ENCODE peak calls at places on chromosome 16, in six cellular contexts. R, J, B, H, V and W are unnamed samples.

GRCh38 chr16:12558641-12559040 is 245.0 kb downstream of the CPPED1 start:
- DNase-seq in R (no peak), J (no peak), V (no peak), B (no peak), H (no peak), W (no peak)

GRCh38 chr16:15493416-15494181 is 59.2 kb downstream of the BMERB1 start:
- DNase-seq in V (no peak), H (no peak), R (no peak), B (peak), J (no peak), W (no peak)

GRCh38 chr16:80935691-80936090 is 71.0 kb downstream of the CMC2 start:
- DNase-seq in B (no peak), R (no peak), J (no peak), V (no peak), H (no peak), W (no peak)

GRCh38 chr16:80806957-80807356 is 2.6 kb upstream of the CDYL2 start:
- DNase-seq in H (no peak), R (peak), J (no peak), B (no peak), V (peak), W (no peak)

GRCh38 chr16:56451753-56452689 is 667 bp downstream of the OGFOD1 start:
- DNase-seq in B (peak), R (no peak), H (peak), J (peak), V (no peak), W (peak)

GRCh38 chr16:1050921-1051320 is 21.6 kb upstream of the SSTR5 start:
- DNase-seq in R (no peak), V (no peak), J (no peak), B (no peak), H (no peak), W (no peak)

GRCh38 chr16:3012246-3012645 is 477 bp upstream of the CLDN9 start:
- DNase-seq in J (no peak), R (no peak), V (no peak), H (peak), B (no peak), W (no peak)

GRCh38 chr16:70151391-70151790 is 22.2 kb upstream of the CLEC18C start:
- DNase-seq in V (no peak), H (no peak), R (peak), J (no peak), B (no peak), W (no peak)

GRCh38 chr16:10551881-10552280 is 28.5 kb downstream of the EMP2 start:
- DNase-seq in V (no peak), B (no peak), R (no peak), H (no peak), J (no peak), W (no peak)

GRCh38 chr16:80948886-80949502 is 57.7 kb downstream of the CMC2 start:
- DNase-seq in R (no peak), V (peak), B (no peak), H (peak), J (no peak), W (peak)

GRCh38 chr16:56932588-56933265 is 785 bp downstream of the HERPUD1 start:
- DNase-seq in H (peak), J (peak), R (no peak), V (peak), B (peak), W (peak)

GRCh38 chr16:86740817-86741799 is 162.8 kb downstream of the FOXL1 start:
- DNase-seq in R (peak), B (peak), H (peak), V (peak), J (no peak), W (no peak)

GRCh38 chr16:16150117-16150877 is 73.0 kb downstream of the ABCC6 start:
- DNase-seq in R (no peak), B (no peak), H (peak), V (no peak), J (no peak), W (no peak)

GRCh38 chr16:84947022-84947421 is 64.3 kb downstream of the ZDHHC7 start:
- DNase-seq in J (no peak), V (no peak), R (no peak), H (peak), B (no peak), W (no peak)

GRCh38 chr16:75012380-75013081 is 13.7 kb downstream of the ZNRF1 start:
- DNase-seq in B (no peak), R (no peak), J (no peak), V (no peak), H (no peak), W (no peak)

GRCh38 chr16:65117701-65118448 is 4.0 kb downstream of the CDH11 start:
- DNase-seq in B (peak), R (no peak), V (peak), H (peak), J (peak), W (peak)

GRCh38 chr16:85535352-85536072 is 77.6 kb upstream of the GSE1 start:
- DNase-seq in R (no peak), B (no peak), V (no peak), J (no peak), H (peak), W (no peak)

GRCh38 chr16:57694556-57695377 is at the start of gene DRC7:
- DNase-seq in B (peak), H (peak), V (peak), R (peak), J (no peak), W (peak)

GRCh38 chr16:75462804-75463203 is 1.7 kb downstream of the TMEM170A start:
- DNase-seq in V (no peak), J (no peak), B (no peak), R (no peak), H (no peak), W (no peak)

GRCh38 chr16:9311303-9311954 is 220.0 kb downstream of the HAPSTR1 start:
- DNase-seq in B (no peak), V (peak), J (no peak), H (peak), R (no peak), W (no peak)

GRCh38 chr16:28258571-28258970 is 33.8 kb upstream of the SBK1 start:
- DNase-seq in H (peak), V (no peak), J (peak), B (no peak), R (no peak), W (no peak)

GRCh38 chr16:84190731-84191388 is at the start of gene ADAD2:
- DNase-seq in J (no peak), R (peak), V (no peak), H (no peak), B (no peak), W (peak)

GRCh38 chr16:58508671-58509251 is 6.6 kb upstream of the SETD6 start:
- DNase-seq in H (no peak), V (no peak), R (no peak), J (no peak), B (no peak), W (no peak)

GRCh38 chr16:48384305-48384981 is 770 bp downstream of the SIAH1 start:
- DNase-seq in H (peak), J (no peak), B (peak), V (no peak), R (peak), W (no peak)

GRCh38 chr16:86362155-86362849 is 148.0 kb upstream of the FOXF1 start:
- DNase-seq in V (peak), H (no peak), J (no peak), B (no peak), R (no peak), W (peak)

GRCh38 chr16:54067317-54068065 is 219.1 kb downstream of the IRX3 start:
- DNase-seq in R (no peak), H (no peak), J (no peak), B (no peak), V (no peak), W (no peak)

GRCh38 chr16:4077083-4077714 is 39.0 kb downstream of the ADCY9 start:
- DNase-seq in J (no peak), V (no peak), R (no peak), B (no peak), H (no peak), W (peak)

GRCh38 chr16:86457621-86458456 is 52.5 kb upstream of the FOXF1 start:
- DNase-seq in B (no peak), J (no peak), H (peak), R (no peak), V (peak), W (no peak)